ENCODE peak calls at places on chromosomes 5 and 9, in nine cellular contexts. Q is cardiac fibroblast, V is PC-9, F is hepatocyte, C is GM23338, D is fibroblast of pulmonary artery, U is mammary epithelial cell, W is prostate gland, Y is aorta. B is an unnamed sample.

GRCh38 chr5:1563617-1564181 is 39.9 kb upstream of the LPCAT1 start:
- DNase-seq in Q (no peak), V (no peak), F (no peak), C (no peak), D (no peak), U (no peak), W (no peak), Y (no peak), B (peak)

GRCh38 chr5:144187699-144188294 is 17.1 kb downstream of the KCTD16 start:
- DNase-seq in Q (peak), V (peak), F (peak), C (no peak), D (peak), U (peak), W (peak), Y (peak), B (no peak)

GRCh38 chr9:16336833-16337232 is 533.6 kb downstream of the BNC2 start:
- DNase-seq in Q (no peak), V (no peak), F (no peak), C (no peak), D (no peak), U (peak), W (no peak), Y (no peak), B (no peak)

GRCh38 chr9:120396926-120397325 is 183.0 kb downstream of the CDK5RAP2 start:
- DNase-seq in Q (no peak), V (no peak), F (no peak), C (no peak), D (no peak), U (no peak), W (no peak), Y (no peak), B (no peak)

GRCh38 chr5:14879985-14880589 is 8.5 kb upstream of the ANKH start:
- DNase-seq in Q (peak), V (no peak), F (peak), C (no peak), D (peak), U (peak), W (no peak), Y (no peak), B (no peak)

GRCh38 chr9:31253800-31254762 is 1130.4 kb upstream of the ACO1 start:
- DNase-seq in Q (no peak), V (no peak), F (no peak), C (no peak), D (no peak), U (no peak), W (no peak), Y (no peak), B (no peak)

GRCh38 chr9:122325124-122325523 is 45.7 kb upstream of the PTGS1 start:
- DNase-seq in Q (no peak), V (no peak), F (no peak), C (no peak), D (no peak), U (peak), W (no peak), Y (no peak), B (no peak)

GRCh38 chr5:141186897-141187512 is at the start of gene PCDHB9:
- DNase-seq in Q (peak), V (peak), F (peak), C (peak), D (peak), U (peak), W (no peak), Y (no peak), B (peak)

GRCh38 chr9:84922051-84922450 is 252.5 kb downstream of the NTRK2 start:
- DNase-seq in Q (no peak), V (no peak), F (no peak), C (no peak), D (no peak), U (no peak), W (no peak), Y (no peak), B (no peak)

GRCh38 chr5:149609640-149610297 is 28.5 kb downstream of the ARHGEF37 start:
- DNase-seq in Q (no peak), V (no peak), F (no peak), C (no peak), D (no peak), U (no peak), W (no peak), Y (no peak), B (no peak)

GRCh38 chr9:124632077-124632621 is 125.0 kb upstream of the NR5A1 start:
- DNase-seq in Q (peak), V (no peak), F (no peak), C (no peak), D (peak), U (peak), W (no peak), Y (no peak), B (no peak)

GRCh38 chr9:91580136-91580535 is 156.5 kb upstream of the NFIL3 start:
- DNase-seq in Q (peak), V (no peak), F (no peak), C (peak), D (peak), U (peak), W (no peak), Y (no peak), B (peak)

GRCh38 chr5:60522299-60522915 is 177.6 kb downstream of the DEPDC1B start:
- DNase-seq in Q (peak), V (no peak), F (peak), C (no peak), D (peak), U (no peak), W (no peak), Y (no peak), B (no peak)

GRCh38 chr9:88835772-88836171 is 155.5 kb upstream of the S1PR3 start:
- DNase-seq in Q (peak), V (no peak), F (no peak), C (no peak), D (no peak), U (no peak), W (no peak), Y (no peak), B (no peak)
- H3K4me3 ChIP-seq in Q (no peak), V (no peak), F (no peak), C (no peak), D (no peak), U (no peak), W (no peak), Y (no peak), B (no peak)

GRCh38 chr9:114384836-114385411 is 2.9 kb downstream of the AKNA start:
- DNase-seq in Q (no peak), V (no peak), F (no peak), C (no peak), D (no peak), U (no peak), W (no peak), Y (no peak), B (no peak)
- H3K4me3 ChIP-seq in Q (no peak), V (no peak), F (no peak), C (no peak), D (no peak), U (no peak), W (no peak), Y (no peak), B (no peak)

GRCh38 chr9:110148384-110148783 is 59.6 kb downstream of the C9orf152 start:
- DNase-seq in Q (no peak), V (no peak), F (no peak), C (no peak), D (no peak), U (peak), W (no peak), Y (no peak), B (no peak)
- H3K4me3 ChIP-seq in Q (no peak), V (no peak), F (no peak), C (no peak), D (no peak), U (no peak), W (no peak), Y (no peak), B (no peak)

DNA sequence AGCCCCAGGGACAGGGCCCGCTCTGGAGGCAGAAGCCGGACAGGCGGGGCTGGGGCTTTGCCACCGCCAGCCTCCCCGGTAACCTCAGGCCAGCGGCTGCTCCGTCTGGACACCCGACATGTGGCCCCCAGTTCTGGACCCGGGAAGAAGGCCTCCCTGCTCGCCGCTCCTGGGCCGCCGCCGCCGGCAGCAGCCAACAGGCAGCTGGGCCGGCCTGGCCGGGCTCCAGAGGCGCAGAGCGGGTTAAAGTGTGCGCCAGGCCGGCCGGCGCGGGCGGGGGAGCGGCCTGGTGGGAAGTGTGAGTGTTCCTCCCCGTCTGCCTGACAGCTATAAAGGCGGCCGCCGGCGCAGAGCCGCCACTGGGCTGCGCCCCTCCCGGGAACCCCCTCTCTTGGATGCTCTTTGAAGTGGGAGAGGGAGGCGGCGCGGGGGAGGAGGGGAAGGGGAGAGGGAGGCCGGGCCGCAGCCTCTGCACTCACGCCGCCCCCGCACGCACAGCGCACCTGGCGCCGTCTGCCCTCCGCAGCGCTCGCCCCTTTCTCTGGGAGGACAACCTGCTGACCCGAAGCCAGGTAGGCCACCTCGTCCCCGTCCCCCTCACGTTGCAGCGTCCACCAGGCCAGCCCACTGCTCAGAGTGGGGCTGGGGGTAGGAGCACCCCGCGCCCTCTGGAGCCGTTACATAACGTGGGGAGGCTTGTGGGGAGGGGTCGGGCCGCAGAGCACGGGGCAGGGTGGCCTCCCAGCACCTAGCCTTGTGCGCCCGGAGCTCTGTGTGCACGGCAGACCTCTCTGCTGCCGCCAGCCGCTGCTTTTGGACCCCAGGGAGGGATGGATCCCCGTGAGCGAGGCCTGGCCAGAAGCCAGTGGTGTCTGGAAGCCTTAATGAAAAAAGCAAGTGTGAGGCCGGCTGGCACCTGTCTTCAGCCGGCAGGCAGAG is at the start of gene ADAMTSL2:
- DNase-seq in Q (peak), V (no peak), F (peak), C (peak), D (peak), U (no peak), W (peak), Y (peak), B (peak)
- H3K4me3 ChIP-seq in Q (no peak), V (no peak), F (no peak), C (peak), D (peak), U (no peak), W (peak), Y (no peak), B (peak)